ENCODE peak calls at places on chromosomes 2 and 18, in seven cellular contexts. H is EL; J is NCI-H2081; S is DMS79 treated with DMSO at 0.1 percent for 48 hours; I is AG08396; X is posterior vena cava; P is stimulated activated naive CD4-positive, alpha-beta T cell. C is an unnamed sample.

GRCh38 chr18:9706081-9706935 is 1.8 kb upstream of the RAB31 start:
- DNase-seq in S (no peak), X (no peak), P (no peak), H (peak), J (no peak), I (no peak), C (no peak)

GRCh38 chr18:3689091-3689490 is 239.1 kb downstream of the TGIF1 start:
- DNase-seq in S (peak), I (no peak), J (no peak), X (no peak), H (no peak), P (no peak), C (no peak)

GRCh38 chr2:240460781-240461431 is 25.4 kb downstream of the GPC1 start:
- DNase-seq in X (peak), H (no peak), S (no peak), P (no peak), I (no peak), J (no peak), C (no peak)

GRCh38 chr18:9971313-9971920 is 57.6 kb downstream of the VAPA start:
- DNase-seq in S (peak), J (peak), P (peak), I (peak), H (peak), X (no peak), C (peak)

GRCh38 chr2:109098921-109099273 is 30.1 kb upstream of the SH3RF3 start:
- DNase-seq in I (no peak), J (no peak), X (no peak), H (no peak), S (no peak), P (no peak), C (no peak)

GRCh38 chr2:144596074-144596871 is 76.4 kb upstream of the ZEB2 start:
- DNase-seq in H (peak), X (no peak), S (no peak), J (no peak), P (no peak), I (peak), C (peak)

GRCh38 chr2:29309090-29310054 is 194.2 kb downstream of the CLIP4 start:
- DNase-seq in P (peak), S (no peak), I (peak), H (peak), X (no peak), J (peak), C (peak)

GRCh38 chr2:156321243-156321904 is 11.1 kb downstream of the NR4A2 start:
- DNase-seq in H (no peak), S (no peak), I (no peak), J (no peak), X (no peak), P (peak), C (no peak)

GRCh38 chr2:16726577-16726976 is 60.9 kb upstream of the CYRIA start:
- DNase-seq in H (no peak), P (no peak), I (no peak), S (no peak), X (no peak), J (no peak), C (no peak)

C was measured in endothelial cell of umbilical vein.